ENCODE peak calls at places on chromosome 2, in six cellular contexts. B, T, L, G, J and Z are unnamed samples.

GRCh38 chr2:181570833-181571661 is 85.9 kb downstream of the CERKL start:
- DNase-seq in B (no peak), T (no peak), L (peak), G (no peak), J (no peak), Z (no peak)

GRCh38 chr2:215921884-215922283 is 91.5 kb downstream of the MREG start:
- DNase-seq in B (peak), T (no peak), L (peak), G (peak), J (no peak), Z (no peak)

GRCh38 chr2:216632952-216633615 is at the start of gene IGFBP2:
- DNase-seq in B (peak), T (no peak), L (no peak), G (peak), J (peak), Z (no peak)

GRCh38 chr2:28393115-28393836 is 618 bp downstream of the FOSL2 start:
- DNase-seq in B (peak), T (peak), L (peak), G (no peak), J (peak), Z (peak)

GRCh38 chr2:176118606-176119370 is 2.2 kb downstream of the HOXD10 start:
- DNase-seq in B (no peak), T (no peak), L (peak), G (peak), J (peak), Z (no peak)

GRCh38 chr2:127140543-127140942 is 33.6 kb upstream of the BIN1 start:
- DNase-seq in B (no peak), T (no peak), L (no peak), G (no peak), J (peak), Z (no peak)

GRCh38 chr2:46774499-46775228 is 140.9 kb downstream of the MCFD2 start:
- DNase-seq in B (peak), T (no peak), L (peak), G (no peak), J (no peak), Z (no peak)

GRCh38 chr2:75310915-75311314 is 111.6 kb upstream of the TACR1 start:
- DNase-seq in B (peak), T (no peak), L (peak), G (no peak), J (no peak), Z (no peak)

GRCh38 chr2:79981316-79981715 is 323.2 kb downstream of the LRRTM1 start:
- DNase-seq in B (no peak), T (no peak), L (no peak), G (no peak), J (no peak), Z (no peak)

GRCh38 chr2:61255580-61256437 is 93.8 kb downstream of the C2orf74 start:
- DNase-seq in B (peak), T (no peak), L (peak), G (no peak), J (no peak), Z (no peak)

GRCh38 chr2:65299246-65299645 is 71.6 kb downstream of the ACTR2 start:
- DNase-seq in B (peak), T (no peak), L (no peak), G (no peak), J (no peak), Z (no peak)

GRCh38 chr2:95269036-95269680 is 5.1 kb upstream of the PROM2 start:
- DNase-seq in B (no peak), T (no peak), L (no peak), G (no peak), J (peak), Z (no peak)

GRCh38 chr2:212898011-212898410 is 253.4 kb downstream of the IKZF2 start:
- DNase-seq in B (no peak), T (no peak), L (peak), G (no peak), J (no peak), Z (no peak)

DNA sequence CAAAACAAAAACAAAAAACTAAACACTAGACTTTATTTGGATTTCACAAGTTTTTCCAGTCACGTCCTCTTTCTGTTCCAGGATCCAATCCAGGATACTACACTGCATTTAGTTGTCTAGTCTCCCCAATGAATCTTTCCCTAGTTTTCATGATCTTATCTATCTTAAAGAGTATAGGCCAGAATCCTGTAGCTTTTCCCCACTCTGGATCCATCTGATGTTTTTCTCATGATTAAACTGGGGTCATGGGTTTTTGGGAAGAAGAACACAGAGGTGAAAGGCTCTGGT is 178.8 kb upstream of the RASGRP3 start:
- DNase-seq in B (no peak), T (no peak), L (no peak), G (no peak), J (no peak), Z (no peak)
- H3K4me3 ChIP-seq in B (no peak), T (no peak), L (no peak), G (no peak), J (no peak), Z (no peak)

DNA sequence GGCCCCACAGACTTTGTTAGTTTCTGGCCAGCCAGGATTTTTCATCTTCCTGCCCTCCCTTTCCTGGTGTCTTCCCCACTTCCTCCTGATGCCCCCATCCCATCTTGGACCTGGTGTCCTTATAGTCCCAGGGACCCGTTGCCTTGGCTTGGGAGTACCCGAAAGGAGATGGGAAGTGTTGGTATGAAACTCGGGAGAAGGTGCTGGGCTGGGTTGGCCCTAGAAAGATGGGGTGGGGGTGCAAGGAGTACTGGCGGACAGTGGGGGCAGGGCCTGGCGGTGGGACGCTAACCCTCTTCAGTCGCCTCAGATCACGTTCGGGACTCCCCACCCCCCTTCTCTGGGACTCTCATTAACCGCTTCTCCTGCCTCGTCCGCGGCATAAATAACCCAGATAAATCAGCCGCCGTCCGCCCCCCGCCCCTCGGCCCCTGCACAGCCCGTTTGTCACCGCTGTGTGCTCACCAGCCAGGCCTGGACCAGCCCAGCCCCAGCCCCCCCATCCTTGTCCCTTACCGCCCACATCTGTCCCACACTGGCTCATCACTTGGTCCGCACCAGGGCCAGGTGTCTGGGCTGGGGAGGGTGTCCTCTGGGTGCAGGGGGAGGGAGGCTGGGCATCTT is 3.7 kb upstream of the ASIC4 start:
- DNase-seq in B (no peak), T (no peak), L (no peak), G (no peak), J (peak), Z (no peak)
- H3K4me3 ChIP-seq in B (no peak), T (no peak), L (no peak), G (no peak), J (no peak), Z (no peak)

GRCh38 chr2:203583084-203583695 is 48.1 kb upstream of the RAPH1 start:
- DNase-seq in B (no peak), T (no peak), L (no peak), G (no peak), J (no peak), Z (no peak)
- H3K4me3 ChIP-seq in B (no peak), T (no peak), L (no peak), G (no peak), J (no peak), Z (no peak)

GRCh38 chr2:10047616-10048500 is 4.5 kb downstream of the KLF11 start:
- DNase-seq in B (no peak), T (no peak), L (no peak), G (no peak), J (peak), Z (no peak)
- H3K4me3 ChIP-seq in B (no peak), T (no peak), L (no peak), G (no peak), J (no peak), Z (no peak)

GRCh38 chr2:17587469-17587868 is 47.0 kb downstream of the VSNL1 start:
- DNase-seq in B (no peak), T (no peak), L (no peak), G (no peak), J (no peak), Z (no peak)
- H3K4me3 ChIP-seq in B (no peak), T (no peak), L (no peak), G (no peak), J (no peak), Z (no peak)

DNA sequence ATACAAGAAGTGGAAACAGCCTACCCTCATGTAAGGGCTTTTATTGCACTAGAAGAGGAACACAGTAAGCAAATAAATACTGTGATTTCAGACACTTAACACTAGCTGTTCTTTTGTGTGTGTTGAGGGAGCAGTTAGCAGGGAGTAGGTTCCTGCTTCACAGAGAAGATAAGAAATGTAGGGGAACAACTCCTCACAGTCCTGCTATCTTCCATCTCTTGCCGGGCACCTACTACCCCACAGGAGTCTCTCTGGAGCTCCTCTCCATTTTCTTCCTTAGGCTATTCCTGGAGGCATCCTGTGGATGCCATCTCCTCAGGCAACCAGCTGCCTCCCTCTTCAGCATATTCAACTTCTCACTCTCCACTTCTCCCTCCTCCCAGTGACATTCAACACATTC is 145.0 kb downstream of the SRBD1 start:
- DNase-seq in B (no peak), T (no peak), L (no peak), G (no peak), J (no peak), Z (no peak)
- H3K4me3 ChIP-seq in B (no peak), T (no peak), L (no peak), G (no peak), J (no peak), Z (no peak)

GRCh38 chr2:24351981-24352380 is 8.4 kb downstream of the ITSN2 start:
- DNase-seq in B (no peak), T (no peak), L (no peak), G (no peak), J (no peak), Z (no peak)

GRCh38 chr2:24353364-24353763 is 7.0 kb downstream of the ITSN2 start:
- DNase-seq in B (no peak), T (no peak), L (no peak), G (no peak), J (no peak), Z (no peak)

GRCh38 chr2:24351627-24351938 is 8.8 kb downstream of the ITSN2 start:
- DNase-seq in B (no peak), T (no peak), L (no peak), G (no peak), J (no peak), Z (no peak)

GRCh38 chr2:24353933-24354332 is 6.4 kb downstream of the ITSN2 start:
- DNase-seq in B (no peak), T (no peak), L (no peak), G (no peak), J (no peak), Z (no peak)

GRCh38 chr2:24352664-24353063 is 7.7 kb downstream of the ITSN2 start:
- DNase-seq in B (no peak), T (no peak), L (no peak), G (no peak), J (no peak), Z (no peak)
- H3K4me3 ChIP-seq in B (no peak), T (no peak), L (no peak), G (no peak), J (no peak), Z (no peak)